ENCODE peak calls at places on chromosome 11, in nine cellular contexts. J is T1000; Y is AG04449; R is activated CD8-positive, alpha-beta memory T cell treated with anti-CD3 and anti-CD28 coated beads for 24 hours; T is endothelial cell; D is hepatocyte; C is ascending aorta; K is heart right ventricle; S is K562. W is an unnamed sample.

GRCh38 chr11:12287374-12288211 is 89.8 kb upstream of the PARVA start:
- DNase-seq in D (peak), J (peak), S (peak), C (peak), R (no peak), K (peak), Y (peak), T (peak), W (peak)

GRCh38 chr11:93740031-93740801 is 1.1 kb downstream of the TAF1D start:
- DNase-seq in D (peak), S (peak), J (no peak), C (no peak), K (no peak), Y (no peak), T (peak), R (peak), W (no peak)

GRCh38 chr11:92596596-92597317 is 372.1 kb downstream of the FAT3 start:
- DNase-seq in K (no peak), D (no peak), S (no peak), Y (no peak), C (no peak), T (no peak), R (no peak), J (no peak), W (no peak)

GRCh38 chr11:67267188-67268035 is 1.1 kb downstream of the GRK2 start:
- DNase-seq in S (no peak), C (peak), T (no peak), D (peak), J (no peak), R (peak), K (peak), Y (no peak), W (no peak)

GRCh38 chr11:96652516-96652915 is 262.7 kb downstream of the JRKL start:
- DNase-seq in S (no peak), D (no peak), R (no peak), C (no peak), K (no peak), J (no peak), Y (no peak), T (no peak), W (no peak)

GRCh38 chr11:18321622-18321990 is 334 bp downstream of the HPS5 start:
- DNase-seq in S (no peak), R (no peak), K (no peak), C (no peak), T (no peak), D (no peak), J (no peak), Y (no peak), W (no peak)

GRCh38 chr11:66113132-66113856 is 43.2 kb downstream of the PACS1 start:
- DNase-seq in J (no peak), R (no peak), K (no peak), Y (peak), T (no peak), C (no peak), D (peak), S (no peak), W (no peak)

GRCh38 chr11:13118194-13118593 is 109.1 kb downstream of the RASSF10 start:
- DNase-seq in S (no peak), D (no peak), Y (peak), T (no peak), C (no peak), R (no peak), K (no peak), J (peak), W (no peak)

GRCh38 chr11:76601272-76601671 is 69.3 kb downstream of the LRRC32 start:
- DNase-seq in T (no peak), D (peak), R (peak), J (no peak), S (no peak), C (peak), Y (no peak), K (no peak), W (no peak)

GRCh38 chr11:64675417-64676252 is 47.4 kb downstream of the NRXN2 start:
- DNase-seq in Y (peak), R (no peak), T (no peak), J (peak), D (peak), S (no peak), K (peak), C (peak), W (no peak)

GRCh38 chr11:119092880-119093665 is 8.4 kb downstream of the HMBS start:
- DNase-seq in Y (no peak), K (no peak), C (no peak), S (peak), R (no peak), D (no peak), T (no peak), J (no peak), W (no peak)

GRCh38 chr11:99671808-99672409 is 651.2 kb downstream of the CNTN5 start:
- DNase-seq in C (no peak), K (no peak), T (no peak), D (no peak), J (no peak), R (no peak), Y (no peak), S (no peak), W (no peak)

GRCh38 chr11:96680515-96680914 is 290.7 kb downstream of the JRKL start:
- DNase-seq in Y (no peak), S (no peak), J (no peak), R (no peak), K (no peak), C (no peak), D (peak), T (no peak), W (no peak)

GRCh38 chr11:6626971-6627761 is 7.9 kb upstream of the TPP1 start:
- DNase-seq in C (no peak), R (no peak), T (no peak), S (no peak), D (no peak), K (peak), Y (no peak), J (no peak), W (peak)

GRCh38 chr11:84532364-84532763 is 1094.8 kb downstream of the DLG2 start:
- DNase-seq in J (no peak), R (no peak), Y (no peak), K (no peak), C (no peak), S (no peak), D (no peak), T (no peak), W (no peak)

GRCh38 chr11:10725114-10725906 is 25.7 kb upstream of the CTR9 start:
- DNase-seq in T (no peak), K (no peak), C (no peak), D (no peak), R (peak), Y (no peak), S (no peak), J (no peak), W (no peak)

GRCh38 chr11:93361435-93361834 is 30.9 kb downstream of the DEUP1 start:
- DNase-seq in D (no peak), J (no peak), S (no peak), T (no peak), K (no peak), C (no peak), R (no peak), Y (no peak), W (no peak)

GRCh38 chr11:36431429-36432092 is 78.5 kb downstream of the TRAF6 start:
- DNase-seq in R (no peak), T (no peak), C (no peak), Y (peak), J (peak), D (peak), S (peak), K (no peak), W (no peak)

GRCh38 chr11:46120711-46121327 is 435 bp downstream of the PHF21A start:
- DNase-seq in S (peak), C (peak), T (peak), R (peak), K (peak), J (peak), D (peak), Y (peak), W (no peak)

GRCh38 chr11:8207080-8208000 is 38.5 kb upstream of the RIC3 start:
- DNase-seq in T (no peak), J (no peak), C (no peak), Y (no peak), S (no peak), K (no peak), D (no peak), R (peak), W (no peak)